ENCODE peak calls at places on chromosomes 13 and 19, in four cellular contexts. N, B, Z and Y are unnamed samples.

GRCh38 chr19:42273407-42274064 is 4.5 kb downstream of the CIC start:
- DNase-seq in N (no peak), B (no peak), Z (no peak), Y (no peak)

GRCh38 chr19:24069907-24070657 is 16.9 kb upstream of the ZNF254 start:
- DNase-seq in N (no peak), B (no peak), Z (no peak), Y (no peak)

GRCh38 chr13:21674271-21675009 is 3.6 kb downstream of the FGF9 start:
- DNase-seq in N (no peak), B (no peak), Z (no peak), Y (no peak)

GRCh38 chr19:39470724-39471339 is 9.8 kb upstream of the TIMM50 start:
- DNase-seq in N (no peak), B (no peak), Z (no peak), Y (no peak)

GRCh38 chr19:48424694-48425219 is 21.0 kb upstream of the GRWD1 start:
- DNase-seq in N (peak; percentile 75), B (peak; percentile 44), Z (no peak), Y (no peak)

GRCh38 chr19:10514211-10515145 is 2.8 kb downstream of the S1PR5 start:
- DNase-seq in N (no peak), B (no peak), Z (no peak), Y (no peak)

GRCh38 chr19:17332677-17333581 is 1.7 kb downstream of the ANO8 start:
- DNase-seq in N (peak; percentile 97), B (no peak), Z (peak; percentile 40), Y (no peak)

GRCh38 chr19:5609881-5610280 is 12.7 kb downstream of the SAFB2 start:
- DNase-seq in N (no peak), B (no peak), Z (no peak), Y (no peak)

GRCh38 chr13:105642511-105642958 is 892.9 kb downstream of the EFNB2 start:
- DNase-seq in N (no peak), B (no peak), Z (no peak), Y (no peak)

GRCh38 chr19:40321076-40321475 is 27.1 kb downstream of the C19orf47 start:
- DNase-seq in N (no peak), B (no peak), Z (no peak), Y (no peak)

GRCh38 chr19:17054746-17055145 is 20.5 kb downstream of the HAUS8 start:
- DNase-seq in N (no peak), B (no peak), Z (no peak), Y (no peak)

GRCh38 chr19:38917516-38917915 is 5.5 kb upstream of the CCER2 start:
- DNase-seq in N (no peak), B (no peak), Z (no peak), Y (no peak)

GRCh38 chr19:16106121-16106520 is 5.6 kb upstream of the RAB8A start:
- DNase-seq in N (peak; percentile 28), B (no peak), Z (no peak), Y (no peak)

GRCh38 chr19:8366961-8367326 is 3.0 kb downstream of the ANGPTL4 start:
- DNase-seq in N (no peak), B (no peak), Z (no peak), Y (no peak)

GRCh38 chr19:4496304-4496703 is 22.0 kb downstream of the PLIN4 start:
- DNase-seq in N (no peak), B (no peak), Z (no peak), Y (no peak)

GRCh38 chr19:29851769-29852521 is 40.2 kb downstream of the CCNE1 start:
- DNase-seq in N (no peak), B (no peak), Z (peak; percentile 49), Y (no peak)

GRCh38 chr19:5114713-5115112 is 145.8 kb downstream of the KDM4B start:
- DNase-seq in N (no peak), B (no peak), Z (no peak), Y (no peak)

GRCh38 chr19:58035863-58036262 is 2.0 kb downstream of the ZSCAN1 start:
- DNase-seq in N (no peak), B (no peak), Z (no peak), Y (no peak)

GRCh38 chr19:15532779-15533521 is 24.6 kb downstream of the CYP4F22 start:
- DNase-seq in N (no peak), B (peak; percentile 67), Z (peak; percentile 25), Y (no peak)

GRCh38 chr13:49457221-49457620 is 13.1 kb downstream of the SETDB2 start:
- DNase-seq in N (no peak), B (no peak), Z (no peak), Y (no peak)

GRCh38 chr13:113832631-113833030 is 31.2 kb downstream of the GAS6 start:
- DNase-seq in N (no peak), B (no peak), Z (no peak), Y (no peak)

GRCh38 chr13:113834496-113835200 is 29.2 kb downstream of the GAS6 start:
- DNase-seq in N (no peak), B (no peak), Z (no peak), Y (no peak)

GRCh38 chr13:113833111-113833830 is 30.6 kb downstream of the GAS6 start:
- DNase-seq in N (no peak), B (no peak), Z (no peak), Y (no peak)

GRCh38 chr13:113831061-113831460 is 32.8 kb downstream of the GAS6 start:
- DNase-seq in N (no peak), B (no peak), Z (no peak), Y (no peak)

DNA sequence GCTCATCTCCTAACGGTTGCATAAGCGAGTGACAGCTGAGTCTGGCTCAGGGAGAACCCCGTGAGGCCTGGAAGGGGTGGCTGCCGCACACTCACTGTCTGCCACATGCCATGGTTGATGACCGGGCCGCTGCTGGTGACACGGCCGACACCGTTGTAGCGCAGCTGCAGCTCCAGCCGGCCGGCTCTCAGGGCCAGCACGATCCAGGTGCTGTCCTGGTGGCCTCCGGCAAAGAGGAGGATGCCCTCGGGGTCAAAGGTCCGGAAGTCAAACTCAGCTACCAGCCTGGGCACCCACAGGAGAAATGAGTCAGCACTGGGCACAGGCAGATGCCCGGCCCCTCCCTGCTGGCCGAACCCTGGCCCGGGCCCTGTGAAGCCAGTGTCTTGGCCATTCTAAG is 31.7 kb downstream of the GAS6 start:
- DNase-seq in N (no peak), B (no peak), Z (no peak), Y (no peak)
- TF ChIP-seq SPI1 in N (no peak), B (no peak), Z (no peak), Y (no peak)

GRCh38 chr13:76912476-76912875 is 26.3 kb upstream of the KCTD12 start:
- DNase-seq in N (no peak), B (no peak), Z (no peak), Y (no peak)

GRCh38 chr13:76921516-76921915 is 26.8 kb upstream of the ACOD1 start:
- DNase-seq in N (no peak), B (no peak), Z (no peak), Y (no peak)

DNA sequence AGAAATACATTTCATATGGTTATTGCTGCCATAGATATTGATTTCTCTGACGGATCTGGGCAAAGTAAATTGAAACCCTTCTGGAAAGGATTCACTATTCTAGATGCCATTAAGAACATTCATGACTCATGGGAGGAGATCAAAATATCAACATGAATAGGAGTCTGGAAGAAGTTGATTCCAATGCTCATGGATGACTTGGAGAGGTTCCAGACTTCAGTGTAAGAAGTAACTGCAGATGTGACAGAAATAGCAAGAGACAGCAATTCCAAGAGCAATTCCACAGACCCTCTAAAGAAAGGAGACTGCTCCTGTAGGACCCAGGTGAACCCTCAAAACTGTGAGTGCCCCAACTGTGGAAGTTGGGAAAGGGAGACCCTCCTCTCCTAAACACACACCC is 30.9 kb upstream of the KCTD12 start:
- DNase-seq in N (peak; percentile 11), B (no peak), Z (no peak), Y (no peak)
- TF ChIP-seq SPI1 in N (no peak), B (no peak), Z (no peak), Y (no peak)

DNA sequence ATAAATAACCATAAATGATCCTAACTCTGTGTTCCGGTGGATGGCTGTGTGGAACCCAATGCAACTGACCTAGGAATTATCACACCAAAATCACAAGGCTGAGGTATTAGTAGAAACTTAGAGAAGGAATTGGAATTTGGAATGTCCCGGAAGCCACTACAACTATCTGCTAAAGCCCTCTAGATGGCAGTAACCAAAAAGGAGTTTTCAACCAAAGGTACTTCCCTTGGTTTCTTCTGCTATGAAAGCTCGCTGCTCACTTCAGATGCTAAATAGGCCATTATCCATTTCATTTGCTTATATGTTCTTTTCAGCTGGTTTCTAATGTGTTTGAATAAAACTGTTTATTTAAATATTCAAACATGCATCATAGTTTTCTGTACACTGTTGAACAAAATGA is 1589.1 kb upstream of the SPRY2 start:
- DNase-seq in N (no peak), B (no peak), Z (no peak), Y (no peak)
- TF ChIP-seq SPI1 in N (no peak), B (no peak), Z (no peak), Y (no peak)

DNA sequence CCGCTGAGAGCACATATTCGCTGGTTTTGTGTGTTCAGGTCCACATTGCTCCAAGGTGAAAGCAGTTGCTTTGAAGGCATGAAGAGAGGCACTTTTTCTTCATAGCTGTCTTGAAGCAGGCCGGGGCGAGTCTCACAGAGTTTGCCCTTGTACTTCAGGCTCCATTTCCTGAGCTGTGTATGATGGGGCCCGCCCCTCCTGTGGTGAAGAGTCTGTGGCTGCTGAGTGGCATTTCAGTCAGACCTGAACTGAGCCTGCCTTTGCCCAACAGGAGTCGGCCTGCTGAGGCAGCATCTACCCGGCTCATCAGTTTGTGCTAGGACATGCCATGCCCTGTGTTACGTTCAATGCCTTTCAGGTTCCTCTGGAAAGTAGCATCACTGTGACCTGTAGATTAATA is 44.4 kb upstream of the C1QTNF9 start:
- DNase-seq in N (no peak), B (no peak), Z (no peak), Y (no peak)
- TF ChIP-seq SPI1 in N (no peak), B (no peak), Z (no peak), Y (no peak)

GRCh38 chr19:34766386-34766785 is 6.6 kb downstream of the ZNF599 start:
- DNase-seq in N (no peak), B (no peak), Z (no peak), Y (no peak)
- TF ChIP-seq SPI1 in N (no peak), B (no peak), Z (no peak), Y (no peak)

GRCh38 chr19:19661675-19662251 is 1.7 kb downstream of the ATP13A1 start:
- DNase-seq in N (peak; percentile 51), B (peak; percentile 88), Z (peak; percentile 93), Y (peak; percentile 66)
- TF ChIP-seq SPI1 in N (peak; percentile 86), B (peak; percentile 91), Z (peak; percentile 89), Y (peak; percentile 89)

GRCh38 chr19:50322931-50323781 is 6.0 kb downstream of the KCNC3 start:
- DNase-seq in N (no peak), B (no peak), Z (no peak), Y (no peak)

GRCh38 chr19:50322234-50322633 is 6.9 kb downstream of the KCNC3 start:
- DNase-seq in N (no peak), B (no peak), Z (no peak), Y (no peak)

GRCh38 chr19:50320596-50320995 is 8.6 kb downstream of the KCNC3 start:
- DNase-seq in N (no peak), B (no peak), Z (no peak), Y (no peak)

GRCh38 chr19:50320051-50320450 is 9.1 kb downstream of the KCNC3 start:
- DNase-seq in N (no peak), B (no peak), Z (no peak), Y (no peak)

DNA sequence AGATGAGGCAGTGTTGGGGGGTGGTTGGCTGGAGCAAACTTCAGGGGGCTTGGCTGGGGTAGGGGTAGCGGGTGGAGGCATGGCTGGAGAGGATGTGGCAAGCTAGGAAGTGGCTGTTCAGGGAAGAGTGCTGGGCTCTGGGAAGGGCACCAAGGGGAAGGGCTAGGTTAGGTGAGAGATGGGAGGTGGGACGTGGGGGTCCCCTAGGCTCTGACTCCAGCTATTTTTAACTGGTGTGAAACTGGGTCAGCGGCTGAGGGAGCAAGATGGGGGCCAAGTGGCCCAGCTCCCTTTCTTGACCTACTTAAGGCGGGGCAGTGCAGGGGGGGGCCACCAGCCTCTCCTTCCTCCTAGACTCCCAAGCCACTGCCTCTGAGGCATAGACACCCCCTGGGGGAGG is 7.3 kb downstream of the KCNC3 start:
- DNase-seq in N (no peak), B (no peak), Z (no peak), Y (no peak)
- TF ChIP-seq SPI1 in N (no peak), B (no peak), Z (no peak), Y (no peak)